ENCODE peak calls at places on chromosomes 16 and 17, in ten cellular contexts. W, X, N, Q, U, B, Z, Y, J and A are unnamed samples.

GRCh38 chr16:23354246-23354645 is 52.1 kb downstream of the SCNN1B start:
- DNase-seq in J (no peak), N (no peak), B (no peak), Q (no peak), X (no peak), Z (no peak), U (no peak), Y (no peak), W (no peak), A (no peak)

GRCh38 chr16:57732011-57732410 is 3.6 kb upstream of the KATNB1 start:
- DNase-seq in N (no peak), Z (no peak), U (no peak), W (no peak), Y (no peak), J (peak; percentile 32), X (peak; percentile 70), B (no peak), Q (no peak), A (no peak)

GRCh38 chr16:8355714-8356113 is 234.6 kb downstream of the TMEM114 start:
- DNase-seq in Z (peak; percentile 18), J (no peak), Q (no peak), W (peak; percentile 4), X (no peak), B (peak; percentile 45), Y (no peak), N (no peak), U (no peak), A (no peak)

GRCh38 chr16:54236761-54237160 is 49.8 kb downstream of the IRX3 start:
- DNase-seq in X (peak; percentile 76), Q (no peak), Y (no peak), U (no peak), W (no peak), Z (peak; percentile 33), B (no peak), N (no peak), J (peak; percentile 74), A (no peak)

GRCh38 chr17:9817086-9817485 is 4.8 kb downstream of the GSG1L2 start:
- DNase-seq in B (no peak), N (peak; percentile 18), Z (no peak), X (peak; percentile 62), W (peak; percentile 39), Q (no peak), U (no peak), J (peak; percentile 17), Y (no peak), A (no peak)

GRCh38 chr16:69535123-69536050 is 30.4 kb upstream of the NFAT5 start:
- DNase-seq in Z (no peak), J (peak; percentile 75), N (no peak), X (peak; percentile 59), Y (no peak), W (no peak), Q (no peak), B (no peak), U (no peak), A (peak; percentile 96)

GRCh38 chr16:63008688-63009087 is 972.5 kb upstream of the CDH8 start:
- DNase-seq in X (no peak), N (no peak), B (no peak), Q (no peak), Z (no peak), Y (no peak), J (no peak), W (no peak), U (no peak), A (no peak)

GRCh38 chr17:81858967-81859905 is 1.1 kb downstream of the P4HB start:
- DNase-seq in Q (no peak), Y (no peak), N (no peak), W (no peak), Z (no peak), X (peak; percentile 24), J (no peak), B (no peak), U (no peak), A (no peak)

GRCh38 chr17:50872710-50873424 is 6.7 kb upstream of the TOB1 start:
- DNase-seq in X (peak; percentile 75), Q (no peak), B (no peak), U (no peak), W (no peak), Y (no peak), J (peak; percentile 31), N (peak; percentile 34), Z (no peak), A (no peak)

GRCh38 chr17:29929006-29929543 is 953 bp downstream of the SSH2 start:
- DNase-seq in N (no peak), X (no peak), B (peak; percentile 31), Z (peak; percentile 83), Y (peak; percentile 22), W (peak; percentile 36), J (peak; percentile 67), Q (no peak), U (no peak), A (peak; percentile 94)

GRCh38 chr16:86158688-86159360 is 259.9 kb downstream of the IRF8 start:
- DNase-seq in N (no peak), U (no peak), B (no peak), Q (no peak), X (no peak), Y (no peak), Z (no peak), W (no peak), J (peak; percentile 14), A (no peak)

GRCh38 chr17:43074869-43075268 is 49.8 kb downstream of the RND2 start:
- DNase-seq in J (no peak), B (no peak), Q (no peak), U (no peak), X (no peak), N (no peak), Z (no peak), Y (no peak), W (no peak), A (no peak)

GRCh38 chr16:22372882-22373661 is 1.3 kb downstream of the CDR2 start:
- DNase-seq in B (no peak), Z (peak; percentile 30), X (no peak), Y (no peak), W (no peak), U (no peak), N (no peak), Q (no peak), J (peak; percentile 18), A (peak; percentile 12)

GRCh38 chr16:50252082-50252611 is 14.2 kb upstream of the ADCY7 start:
- DNase-seq in N (no peak), U (no peak), W (no peak), X (no peak), J (no peak), Y (no peak), B (no peak), Z (no peak), Q (no peak), A (no peak)

GRCh38 chr17:76816590-76817135 is 51.5 kb upstream of the MGAT5B start:
- DNase-seq in N (peak; percentile 34), U (peak; percentile 85), W (peak; percentile 52), X (peak; percentile 65), Q (no peak), Z (peak; percentile 79), Y (peak; percentile 32), B (peak; percentile 33), J (peak; percentile 63), A (peak; percentile 42)

GRCh38 chr17:18318122-18318521 is 3.0 kb downstream of the SMCR8 start:
- DNase-seq in B (no peak), J (no peak), U (no peak), Z (no peak), Q (no peak), W (no peak), X (no peak), N (no peak), Y (no peak), A (no peak)

GRCh38 chr17:40317345-40317873 is 8.4 kb downstream of the RARA start:
- DNase-seq in Q (no peak), Z (peak; percentile 57), X (peak; percentile 79), J (peak; percentile 84), Y (no peak), B (no peak), N (no peak), W (peak; percentile 58), U (peak; percentile 93), A (no peak)